ENCODE peak calls at places on chromosomes 5 and 9, in seven cellular contexts. One of them, this sample, is unnamed. For H3K4me1 and H4K20me1, the result is how much of the 10 kb centered on the place peaks cover.

GRCh38 chr5:138470322-138471285 is 5.3 kb downstream of the EGR1 start:
- DNase-seq in K562: no peak
- DNase-seq in PC-9: peak
- DNase-seq in neural progenitor cell: peak
- DNase-seq in HepG2: no peak
- DNase-seq in IMR-90: no peak
- DNase-seq in OCI-LY7: no peak
- DNase-seq in this sample: peak

GRCh38 chr5:53874409-53874808 is 314.0 kb downstream of the NDUFS4 start:
- DNase-seq in K562: peak
- DNase-seq in PC-9: no peak
- DNase-seq in neural progenitor cell: no peak
- DNase-seq in HepG2: no peak
- DNase-seq in IMR-90: no peak
- DNase-seq in OCI-LY7: peak
- DNase-seq in this sample: no peak

GRCh38 chr5:72108200-72109050 is 1.1 kb downstream of the MAP1B start:
- DNase-seq in K562: peak
- DNase-seq in PC-9: peak
- DNase-seq in neural progenitor cell: peak
- DNase-seq in HepG2: peak
- DNase-seq in IMR-90: peak
- DNase-seq in OCI-LY7: no peak
- DNase-seq in this sample: peak

GRCh38 chr5:135735831-135736230 is 98.6 kb upstream of the SLC25A48 start:
- DNase-seq in K562: no peak
- DNase-seq in PC-9: no peak
- DNase-seq in neural progenitor cell: no peak
- DNase-seq in HepG2: no peak
- DNase-seq in IMR-90: no peak
- DNase-seq in OCI-LY7: no peak
- DNase-seq in this sample: no peak

GRCh38 chr9:35726876-35727438 is 5.0 kb downstream of the TLN1 start:
- DNase-seq in K562: no peak
- DNase-seq in PC-9: no peak
- DNase-seq in neural progenitor cell: no peak
- DNase-seq in HepG2: peak
- DNase-seq in IMR-90: peak
- DNase-seq in OCI-LY7: peak
- DNase-seq in this sample: peak

GRCh38 chr9:79123419-79123818 is 448.3 kb upstream of the TLE4 start:
- DNase-seq in K562: no peak
- DNase-seq in PC-9: no peak
- DNase-seq in neural progenitor cell: no peak
- DNase-seq in HepG2: no peak
- DNase-seq in IMR-90: peak
- DNase-seq in OCI-LY7: no peak
- DNase-seq in this sample: no peak

GRCh38 chr9:93154293-93154903 is 20.3 kb upstream of the NINJ1 start:
- DNase-seq in K562: peak
- DNase-seq in PC-9: no peak
- DNase-seq in neural progenitor cell: peak
- DNase-seq in HepG2: peak
- DNase-seq in IMR-90: no peak
- DNase-seq in OCI-LY7: peak
- DNase-seq in this sample: no peak

GRCh38 chr9:117305454-117305853 is 109.4 kb downstream of the ASTN2 start:
- DNase-seq in K562: no peak
- DNase-seq in PC-9: no peak
- DNase-seq in neural progenitor cell: no peak
- DNase-seq in HepG2: no peak
- DNase-seq in IMR-90: no peak
- DNase-seq in OCI-LY7: no peak
- DNase-seq in this sample: no peak

GRCh38 chr5:151259931-151260330 is 6.9 kb downstream of the GM2A start:
- DNase-seq in K562: no peak
- DNase-seq in PC-9: no peak
- DNase-seq in neural progenitor cell: no peak
- DNase-seq in HepG2: no peak
- DNase-seq in IMR-90: no peak
- DNase-seq in OCI-LY7: no peak
- DNase-seq in this sample: no peak

GRCh38 chr5:36396640-36397039 is 94.9 kb upstream of the RANBP3L start:
- DNase-seq in K562: no peak
- DNase-seq in PC-9: no peak
- DNase-seq in neural progenitor cell: no peak
- DNase-seq in HepG2: peak
- DNase-seq in IMR-90: peak
- DNase-seq in OCI-LY7: no peak
- DNase-seq in this sample: no peak

GRCh38 chr9:128027705-128028104 is 39.4 kb downstream of the NAIF1 start:
- DNase-seq in K562: peak
- DNase-seq in PC-9: no peak
- DNase-seq in neural progenitor cell: no peak
- DNase-seq in HepG2: no peak
- DNase-seq in IMR-90: no peak
- DNase-seq in OCI-LY7: no peak
- DNase-seq in this sample: no peak

GRCh38 chr9:20335668-20336332 is 286.5 kb downstream of the MLLT3 start:
- DNase-seq in K562: no peak
- DNase-seq in PC-9: no peak
- DNase-seq in neural progenitor cell: no peak
- DNase-seq in HepG2: no peak
- DNase-seq in IMR-90: no peak
- DNase-seq in OCI-LY7: no peak
- DNase-seq in this sample: no peak

GRCh38 chr5:172490739-172491461 is 36.6 kb upstream of the SH3PXD2B start:
- DNase-seq in K562: no peak
- DNase-seq in PC-9: no peak
- DNase-seq in neural progenitor cell: no peak
- DNase-seq in HepG2: no peak
- DNase-seq in IMR-90: no peak
- DNase-seq in OCI-LY7: no peak
- DNase-seq in this sample: peak

GRCh38 chr5:76751291-76751690 is 35.4 kb downstream of the F2R start:
- DNase-seq in K562: no peak
- DNase-seq in PC-9: no peak
- DNase-seq in neural progenitor cell: no peak
- DNase-seq in HepG2: no peak
- DNase-seq in IMR-90: no peak
- DNase-seq in OCI-LY7: no peak
- DNase-seq in this sample: peak

GRCh38 chr5:13932561-13932960 is 11.9 kb downstream of the DNAH5 start:
- DNase-seq in K562: no peak
- DNase-seq in PC-9: no peak
- DNase-seq in neural progenitor cell: no peak
- DNase-seq in HepG2: no peak
- DNase-seq in IMR-90: no peak
- DNase-seq in OCI-LY7: no peak
- DNase-seq in this sample: peak

GRCh38 chr5:132055441-132055807 is 5.0 kb upstream of the IL3 start:
- DNase-seq in K562: no peak
- DNase-seq in PC-9: no peak
- DNase-seq in neural progenitor cell: no peak
- DNase-seq in HepG2: no peak
- DNase-seq in IMR-90: no peak
- DNase-seq in OCI-LY7: no peak
- DNase-seq in this sample: no peak

GRCh38 chr9:122923947-122924346 is 7.4 kb downstream of the ZBTB26 start:
- DNase-seq in K562: no peak
- DNase-seq in PC-9: no peak
- DNase-seq in neural progenitor cell: no peak
- DNase-seq in HepG2: no peak
- DNase-seq in IMR-90: no peak
- DNase-seq in OCI-LY7: peak
- DNase-seq in this sample: no peak

GRCh38 chr9:16485155-16485554 is 385.3 kb downstream of the BNC2 start:
- DNase-seq in K562: no peak
- DNase-seq in PC-9: peak
- DNase-seq in neural progenitor cell: no peak
- DNase-seq in HepG2: no peak
- DNase-seq in IMR-90: peak
- DNase-seq in OCI-LY7: no peak
- DNase-seq in this sample: peak
- H3K27ac ChIP-seq in K562: no peak
- H3K27ac ChIP-seq in PC-9: no peak
- H3K27ac ChIP-seq in neural progenitor cell: no peak
- H3K27ac ChIP-seq in HepG2: no peak
- H3K27ac ChIP-seq in IMR-90: no peak
- H3K27ac ChIP-seq in OCI-LY7: no peak
- H3K27ac ChIP-seq in this sample: no peak

DNA sequence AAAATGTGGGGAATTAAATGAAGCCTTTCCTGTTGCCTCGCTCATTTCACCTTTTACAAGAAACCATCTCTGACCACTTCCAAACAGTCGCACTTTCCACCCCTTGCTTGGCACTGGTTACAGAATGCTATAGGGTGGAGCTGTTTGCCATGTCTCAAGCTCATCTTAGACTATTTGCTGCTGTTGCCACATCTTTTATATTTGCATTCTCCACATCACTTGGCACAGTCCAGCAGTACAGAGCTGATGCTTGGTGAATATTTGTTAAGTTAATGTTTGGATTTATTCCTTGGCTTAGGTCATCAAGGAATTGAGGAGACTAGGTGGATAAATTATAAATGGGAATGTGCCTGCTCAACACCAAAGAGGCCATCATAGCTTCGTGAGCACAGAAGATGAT is 53.2 kb downstream of the GNA14 start:
- DNase-seq in K562: no peak
- DNase-seq in PC-9: no peak
- DNase-seq in neural progenitor cell: no peak
- DNase-seq in HepG2: no peak
- DNase-seq in IMR-90: no peak
- DNase-seq in OCI-LY7: no peak
- DNase-seq in this sample: no peak
- H3K4me1 ChIP-seq in K562: under half
- H3K4me1 ChIP-seq in PC-9: under half
- H3K4me1 ChIP-seq in neural progenitor cell: under half
- H3K4me1 ChIP-seq in HepG2: under half
- H3K4me1 ChIP-seq in IMR-90: under half
- H3K4me1 ChIP-seq in OCI-LY7: under half
- H3K4me1 ChIP-seq in this sample: under half

DNA sequence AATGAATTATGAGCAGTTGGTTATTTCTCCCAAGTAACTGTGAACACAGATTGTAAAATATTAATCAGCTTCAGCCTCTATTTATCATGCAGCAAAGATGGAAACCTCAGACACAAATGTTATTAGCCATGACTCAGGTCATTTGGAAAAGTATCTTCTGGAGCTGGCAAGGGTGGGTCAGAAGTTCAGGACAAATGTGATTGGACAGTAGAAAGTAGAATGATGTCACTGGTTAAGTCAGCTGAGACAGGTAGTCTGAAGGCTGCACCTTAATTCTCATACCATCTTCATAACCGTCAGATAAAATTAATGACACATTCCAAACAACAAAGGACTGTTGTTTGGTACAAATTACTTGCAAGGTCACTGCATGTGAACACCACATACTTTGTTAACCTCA is 140.2 kb downstream of the EMB start:
- DNase-seq in K562: no peak
- DNase-seq in PC-9: no peak
- DNase-seq in neural progenitor cell: no peak
- DNase-seq in HepG2: no peak
- DNase-seq in IMR-90: no peak
- DNase-seq in OCI-LY7: no peak
- DNase-seq in this sample: peak
- H4K20me1 ChIP-seq in K562: under half
- H4K20me1 ChIP-seq in PC-9: under half
- H4K20me1 ChIP-seq in neural progenitor cell: under half
- H4K20me1 ChIP-seq in HepG2: under half
- H4K20me1 ChIP-seq in IMR-90: under half
- H4K20me1 ChIP-seq in OCI-LY7: under half
- H4K20me1 ChIP-seq in this sample: under half

GRCh38 chr5:96969401-96969800 is 33.5 kb downstream of the LNPEP start:
- DNase-seq in K562: no peak
- DNase-seq in PC-9: no peak
- DNase-seq in neural progenitor cell: no peak
- DNase-seq in HepG2: no peak
- DNase-seq in IMR-90: no peak
- DNase-seq in OCI-LY7: no peak
- DNase-seq in this sample: no peak
- H3K27ac ChIP-seq in K562: no peak
- H3K27ac ChIP-seq in PC-9: no peak
- H3K27ac ChIP-seq in neural progenitor cell: no peak
- H3K27ac ChIP-seq in HepG2: no peak
- H3K27ac ChIP-seq in IMR-90: no peak
- H3K27ac ChIP-seq in OCI-LY7: no peak
- H3K27ac ChIP-seq in this sample: no peak